ENCODE peak calls at places on chromosomes 6 and 20, in four cellular contexts. One of them, this sample, is unnamed.

GRCh38 chr6:98716341-98716740 is 118.0 kb upstream of the POU3F2 start:
- DNase-seq in Caki2: no peak
- DNase-seq in CD4-positive, alpha-beta T cell: no peak
- DNase-seq in amniotic epithelial cell: no peak
- DNase-seq in this sample: no peak

GRCh38 chr6:88813045-88813444 is 150.4 kb downstream of the RNGTT start:
- DNase-seq in amniotic epithelial cell: no peak
- DNase-seq in Caki2: peak; percentile 8
- DNase-seq in CD4-positive, alpha-beta T cell: no peak
- DNase-seq in this sample: no peak

GRCh38 chr20:44256961-44257360 is 9.9 kb downstream of the GDAP1L1 start:
- DNase-seq in amniotic epithelial cell: no peak
- DNase-seq in CD4-positive, alpha-beta T cell: no peak
- DNase-seq in Caki2: no peak
- DNase-seq in this sample: no peak

GRCh38 chr20:6993526-6993925 is 226.0 kb downstream of the BMP2 start:
- DNase-seq in amniotic epithelial cell: no peak
- DNase-seq in CD4-positive, alpha-beta T cell: no peak
- DNase-seq in Caki2: peak; percentile 41
- DNase-seq in this sample: no peak

GRCh38 chr20:56778765-56779195 is 149.7 kb downstream of the TFAP2C start:
- DNase-seq in amniotic epithelial cell: peak; percentile 39
- DNase-seq in CD4-positive, alpha-beta T cell: no peak
- DNase-seq in Caki2: peak; percentile 97
- DNase-seq in this sample: no peak

GRCh38 chr6:163579880-163580295 is 165.4 kb downstream of the QKI start:
- DNase-seq in CD4-positive, alpha-beta T cell: no peak
- DNase-seq in Caki2: no peak
- DNase-seq in amniotic epithelial cell: peak; percentile 19
- DNase-seq in this sample: no peak

GRCh38 chr20:543369-544152 is at the start of gene CSNK2A1:
- DNase-seq in Caki2: peak; percentile 97
- DNase-seq in CD4-positive, alpha-beta T cell: peak; percentile 98
- DNase-seq in amniotic epithelial cell: peak; percentile 92
- DNase-seq in this sample: peak; percentile 99

GRCh38 chr20:25632940-25633790 is 9.4 kb upstream of the NANP start:
- DNase-seq in amniotic epithelial cell: no peak
- DNase-seq in Caki2: no peak
- DNase-seq in CD4-positive, alpha-beta T cell: no peak
- DNase-seq in this sample: no peak

GRCh38 chr6:113500221-113500620 is 356.9 kb upstream of the MARCKS start:
- DNase-seq in Caki2: no peak
- DNase-seq in amniotic epithelial cell: no peak
- DNase-seq in CD4-positive, alpha-beta T cell: no peak
- DNase-seq in this sample: no peak

GRCh38 chr6:167420858-167421766 is 96.2 kb downstream of the TTLL2 start:
- DNase-seq in amniotic epithelial cell: no peak
- DNase-seq in CD4-positive, alpha-beta T cell: no peak
- DNase-seq in Caki2: peak; percentile 3
- DNase-seq in this sample: no peak

GRCh38 chr20:17568972-17569471 is 853 bp upstream of the DSTN start:
- DNase-seq in CD4-positive, alpha-beta T cell: no peak
- DNase-seq in Caki2: peak; percentile 99
- DNase-seq in amniotic epithelial cell: peak; percentile 97
- DNase-seq in this sample: no peak

GRCh38 chr20:5369622-5370021 is 52.9 kb upstream of the PROKR2 start:
- DNase-seq in amniotic epithelial cell: no peak
- DNase-seq in Caki2: no peak
- DNase-seq in CD4-positive, alpha-beta T cell: no peak
- DNase-seq in this sample: no peak

GRCh38 chr6:118581489-118581959 is 33.4 kb downstream of the PLN start:
- DNase-seq in amniotic epithelial cell: peak; percentile 80
- DNase-seq in Caki2: no peak
- DNase-seq in CD4-positive, alpha-beta T cell: no peak
- DNase-seq in this sample: no peak

GRCh38 chr6:14224359-14225103 is 107.0 kb downstream of the CD83 start:
- DNase-seq in CD4-positive, alpha-beta T cell: no peak
- DNase-seq in Caki2: no peak
- DNase-seq in amniotic epithelial cell: no peak
- DNase-seq in this sample: no peak

GRCh38 chr6:7991536-7991935 is 72.7 kb downstream of the BLOC1S5 start:
- DNase-seq in Caki2: no peak
- DNase-seq in CD4-positive, alpha-beta T cell: no peak
- DNase-seq in amniotic epithelial cell: no peak
- DNase-seq in this sample: no peak

GRCh38 chr6:75285156-75285639 is 606 bp upstream of the TMEM30A start:
- DNase-seq in amniotic epithelial cell: no peak
- DNase-seq in CD4-positive, alpha-beta T cell: no peak
- DNase-seq in Caki2: no peak
- DNase-seq in this sample: no peak

GRCh38 chr20:32506721-32507120 is 78.4 kb downstream of the NOL4L start:
- DNase-seq in amniotic epithelial cell: no peak
- DNase-seq in Caki2: no peak
- DNase-seq in CD4-positive, alpha-beta T cell: peak; percentile 12
- DNase-seq in this sample: no peak

GRCh38 chr20:57653546-57653900 is 33.3 kb upstream of the ZBP1 start:
- DNase-seq in Caki2: no peak
- DNase-seq in CD4-positive, alpha-beta T cell: peak; percentile 27
- DNase-seq in amniotic epithelial cell: no peak
- DNase-seq in this sample: no peak

GRCh38 chr20:21706345-21707195 is 1.1 kb downstream of the PAX1 start:
- DNase-seq in amniotic epithelial cell: no peak
- DNase-seq in CD4-positive, alpha-beta T cell: no peak
- DNase-seq in Caki2: no peak
- DNase-seq in this sample: no peak

GRCh38 chr6:5514353-5514752 is 253.0 kb downstream of the FARS2 start:
- DNase-seq in CD4-positive, alpha-beta T cell: no peak
- DNase-seq in amniotic epithelial cell: no peak
- DNase-seq in Caki2: no peak
- DNase-seq in this sample: no peak

GRCh38 chr6:67501738-67502137 is 1133.3 kb upstream of the ADGRB3 start:
- DNase-seq in amniotic epithelial cell: no peak
- DNase-seq in CD4-positive, alpha-beta T cell: no peak
- DNase-seq in Caki2: no peak
- DNase-seq in this sample: no peak

GRCh38 chr6:127206531-127207065 is 60.1 kb upstream of the RNF146 start:
- DNase-seq in CD4-positive, alpha-beta T cell: no peak
- DNase-seq in Caki2: no peak
- DNase-seq in amniotic epithelial cell: no peak
- DNase-seq in this sample: no peak

GRCh38 chr6:87728706-87729105 is 26.7 kb upstream of the AKIRIN2 start:
- DNase-seq in amniotic epithelial cell: no peak
- DNase-seq in Caki2: no peak
- DNase-seq in CD4-positive, alpha-beta T cell: no peak
- DNase-seq in this sample: no peak

GRCh38 chr6:141475269-141475668 is 657.5 kb upstream of the GJE1 start:
- DNase-seq in Caki2: no peak
- DNase-seq in CD4-positive, alpha-beta T cell: no peak
- DNase-seq in amniotic epithelial cell: peak; percentile 12
- DNase-seq in this sample: no peak

GRCh38 chr6:102660288-102660687 is 1266.8 kb downstream of the GRIK2 start:
- DNase-seq in amniotic epithelial cell: no peak
- DNase-seq in Caki2: no peak
- DNase-seq in CD4-positive, alpha-beta T cell: no peak
- DNase-seq in this sample: no peak